ENCODE peak calls at places on chromosomes 12 and 14, in five cellular contexts. One of them, this sample, is unnamed.

GRCh38 chr14:69543341-69544249 is 31.1 kb downstream of the CCDC177 start:
- DNase-seq in K562: no peak
- DNase-seq in HepG2: no peak
- DNase-seq in GM12878: no peak
- DNase-seq in H1: no peak
- DNase-seq in this sample: no peak

GRCh38 chr12:70948976-70949336 is 28.4 kb upstream of the PTPRR start:
- DNase-seq in HepG2: no peak
- DNase-seq in H1: no peak
- DNase-seq in K562: no peak
- DNase-seq in GM12878: no peak
- DNase-seq in this sample: no peak

GRCh38 chr12:3655331-3655900 is 97.5 kb downstream of the CRACR2A start:
- DNase-seq in HepG2: peak; percentile 12
- DNase-seq in H1: peak; percentile 72
- DNase-seq in GM12878: no peak
- DNase-seq in K562: peak; percentile 12
- DNase-seq in this sample: peak; percentile 69

GRCh38 chr14:50615566-50615965 is 52.5 kb downstream of the SAV1 start:
- DNase-seq in HepG2: no peak
- DNase-seq in H1: no peak
- DNase-seq in K562: no peak
- DNase-seq in GM12878: no peak
- DNase-seq in this sample: no peak

GRCh38 chr14:50023671-50024490 is 92.5 kb downstream of the VCPKMT start:
- DNase-seq in GM12878: no peak
- DNase-seq in HepG2: no peak
- DNase-seq in K562: no peak
- DNase-seq in H1: no peak
- DNase-seq in this sample: no peak

GRCh38 chr12:92596388-92596787 is 106.4 kb upstream of the PLEKHG7 start:
- DNase-seq in HepG2: no peak
- DNase-seq in H1: no peak
- DNase-seq in K562: no peak
- DNase-seq in GM12878: no peak
- DNase-seq in this sample: no peak

GRCh38 chr12:78331764-78332163 is 501.1 kb downstream of the NAV3 start:
- DNase-seq in GM12878: no peak
- DNase-seq in K562: no peak
- DNase-seq in HepG2: peak; percentile 3
- DNase-seq in H1: no peak
- DNase-seq in this sample: no peak

GRCh38 chr14:97276573-97276972 is 479.4 kb downstream of the VRK1 start:
- DNase-seq in HepG2: no peak
- DNase-seq in K562: no peak
- DNase-seq in GM12878: no peak
- DNase-seq in H1: no peak
- DNase-seq in this sample: no peak

GRCh38 chr12:23722655-23723054 is 226.8 kb downstream of the SOX5 start:
- DNase-seq in GM12878: no peak
- DNase-seq in K562: peak; percentile 41
- DNase-seq in H1: no peak
- DNase-seq in HepG2: no peak
- DNase-seq in this sample: no peak

GRCh38 chr14:74706101-74706500 is 6.8 kb downstream of the AREL1 start:
- DNase-seq in H1: no peak
- DNase-seq in K562: no peak
- DNase-seq in GM12878: no peak
- DNase-seq in HepG2: no peak
- DNase-seq in this sample: no peak

GRCh38 chr12:34236073-34236472 is 213.8 kb downstream of the ALG10 start:
- DNase-seq in HepG2: no peak
- DNase-seq in H1: no peak
- DNase-seq in GM12878: no peak
- DNase-seq in K562: no peak
- DNase-seq in this sample: no peak

GRCh38 chr12:23049180-23049579 is 424.2 kb downstream of the ETNK1 start:
- DNase-seq in GM12878: no peak
- DNase-seq in K562: no peak
- DNase-seq in HepG2: no peak
- DNase-seq in H1: no peak
- DNase-seq in this sample: no peak

GRCh38 chr14:70303528-70304293 is 55.8 kb downstream of the COX16 start:
- DNase-seq in GM12878: no peak
- DNase-seq in H1: no peak
- DNase-seq in K562: peak; percentile 15
- DNase-seq in HepG2: no peak
- DNase-seq in this sample: no peak

GRCh38 chr12:94206886-94207285 is 58.5 kb downstream of the PLXNC1 start:
- DNase-seq in HepG2: no peak
- DNase-seq in GM12878: no peak
- DNase-seq in K562: no peak
- DNase-seq in H1: no peak
- DNase-seq in this sample: no peak

GRCh38 chr14:72518809-72519377 is 375.0 kb downstream of the DPF3 start:
- DNase-seq in GM12878: peak; percentile 77
- DNase-seq in H1: no peak
- DNase-seq in HepG2: no peak
- DNase-seq in K562: no peak
- DNase-seq in this sample: no peak

GRCh38 chr12:81209001-81209400 is 131.1 kb downstream of the ACSS3 start:
- DNase-seq in K562: no peak
- DNase-seq in GM12878: no peak
- DNase-seq in HepG2: peak; percentile 49
- DNase-seq in H1: no peak
- DNase-seq in this sample: no peak

GRCh38 chr14:87005336-87005735 is 987.6 kb downstream of the GALC start:
- DNase-seq in H1: no peak
- DNase-seq in HepG2: no peak
- DNase-seq in GM12878: no peak
- DNase-seq in K562: no peak
- DNase-seq in this sample: no peak

GRCh38 chr14:23364604-23365352 is at the start of gene EFS:
- DNase-seq in GM12878: no peak
- DNase-seq in K562: no peak
- DNase-seq in H1: peak; percentile 64
- DNase-seq in HepG2: no peak
- DNase-seq in this sample: peak; percentile 53

GRCh38 chr12:101592931-101593330 is 1.8 kb upstream of the MYBPC1 start:
- DNase-seq in GM12878: no peak
- DNase-seq in HepG2: no peak
- DNase-seq in H1: no peak
- DNase-seq in K562: no peak
- DNase-seq in this sample: no peak

GRCh38 chr12:1806301-1807106 is 13.9 kb upstream of the LRTM2 start:
- DNase-seq in H1: no peak
- DNase-seq in K562: no peak
- DNase-seq in HepG2: no peak
- DNase-seq in GM12878: no peak
- DNase-seq in this sample: peak; percentile 4

GRCh38 chr12:121144416-121144914 is 11.8 kb downstream of the P2RX7 start:
- DNase-seq in K562: no peak
- DNase-seq in H1: no peak
- DNase-seq in GM12878: no peak
- DNase-seq in HepG2: no peak
- DNase-seq in this sample: no peak

GRCh38 chr12:6201775-6202292 is 1.6 kb downstream of the CD9 start:
- DNase-seq in GM12878: no peak
- DNase-seq in H1: no peak
- DNase-seq in K562: no peak
- DNase-seq in HepG2: no peak
- DNase-seq in this sample: no peak

GRCh38 chr12:101298426-101298825 is 18.5 kb downstream of the UTP20 start:
- DNase-seq in H1: no peak
- DNase-seq in GM12878: no peak
- DNase-seq in HepG2: no peak
- DNase-seq in K562: no peak
- DNase-seq in this sample: no peak

GRCh38 chr12:130480231-130480630 is 142.5 kb downstream of the PIWIL1 start:
- DNase-seq in HepG2: no peak
- DNase-seq in GM12878: no peak
- DNase-seq in H1: no peak
- DNase-seq in K562: no peak
- DNase-seq in this sample: no peak

GRCh38 chr12:104478396-104479140 is 21.8 kb downstream of the CHST11 start:
- DNase-seq in K562: peak; percentile 23
- DNase-seq in HepG2: no peak
- DNase-seq in H1: no peak
- DNase-seq in GM12878: peak; percentile 80
- DNase-seq in this sample: no peak

GRCh38 chr12:102120886-102121285 is 903 bp downstream of the PARPBP start:
- DNase-seq in HepG2: peak; percentile 29
- DNase-seq in K562: peak; percentile 21
- DNase-seq in H1: no peak
- DNase-seq in GM12878: no peak
- DNase-seq in this sample: no peak

GRCh38 chr12:50022903-50023302 is 2.4 kb downstream of the RACGAP1 start:
- DNase-seq in H1: no peak
- DNase-seq in HepG2: no peak
- DNase-seq in K562: no peak
- DNase-seq in GM12878: no peak
- DNase-seq in this sample: no peak

GRCh38 chr12:50025187-50026059 is at the start of gene RACGAP1:
- DNase-seq in GM12878: peak; percentile 98
- DNase-seq in H1: peak; percentile 90
- DNase-seq in K562: peak; percentile 93
- DNase-seq in HepG2: peak; percentile 97
- DNase-seq in this sample: peak; percentile 95

GRCh38 chr12:50026691-50027090 is 1.4 kb upstream of the RACGAP1 start:
- DNase-seq in K562: no peak
- DNase-seq in H1: no peak
- DNase-seq in HepG2: no peak
- DNase-seq in GM12878: no peak
- DNase-seq in this sample: no peak

GRCh38 chr12:50024804-50025186 is 499 bp downstream of the RACGAP1 start:
- DNase-seq in K562: no peak
- DNase-seq in H1: no peak
- DNase-seq in HepG2: no peak
- DNase-seq in GM12878: no peak
- DNase-seq in this sample: no peak

DNA sequence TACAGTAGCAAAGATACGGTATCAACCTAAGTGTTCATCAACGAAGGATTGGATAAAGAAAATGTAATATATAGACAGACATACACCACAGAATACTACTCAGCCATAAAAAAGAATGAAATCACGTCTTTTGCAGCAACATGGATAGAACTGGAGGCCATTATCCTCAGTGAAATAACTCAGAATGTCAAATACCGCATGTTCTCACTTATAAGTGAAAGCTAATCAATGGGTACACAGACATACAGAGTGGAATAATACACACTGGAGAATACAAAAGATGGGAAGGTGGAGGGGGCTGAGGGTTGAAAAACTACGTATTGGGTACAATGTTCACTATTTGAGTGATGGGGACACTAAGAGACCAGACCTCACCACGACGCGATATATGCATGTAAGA is 1.1 kb downstream of the RACGAP1 start:
- DNase-seq in K562: no peak
- DNase-seq in GM12878: no peak
- DNase-seq in H1: no peak
- DNase-seq in HepG2: no peak
- DNase-seq in this sample: no peak
- TF ChIP-seq SP1 in K562: no peak
- TF ChIP-seq SP1 in GM12878: no peak
- TF ChIP-seq SP1 in H1: no peak
- TF ChIP-seq SP1 in HepG2: no peak
- TF ChIP-seq SP1 in this sample: no peak

DNA sequence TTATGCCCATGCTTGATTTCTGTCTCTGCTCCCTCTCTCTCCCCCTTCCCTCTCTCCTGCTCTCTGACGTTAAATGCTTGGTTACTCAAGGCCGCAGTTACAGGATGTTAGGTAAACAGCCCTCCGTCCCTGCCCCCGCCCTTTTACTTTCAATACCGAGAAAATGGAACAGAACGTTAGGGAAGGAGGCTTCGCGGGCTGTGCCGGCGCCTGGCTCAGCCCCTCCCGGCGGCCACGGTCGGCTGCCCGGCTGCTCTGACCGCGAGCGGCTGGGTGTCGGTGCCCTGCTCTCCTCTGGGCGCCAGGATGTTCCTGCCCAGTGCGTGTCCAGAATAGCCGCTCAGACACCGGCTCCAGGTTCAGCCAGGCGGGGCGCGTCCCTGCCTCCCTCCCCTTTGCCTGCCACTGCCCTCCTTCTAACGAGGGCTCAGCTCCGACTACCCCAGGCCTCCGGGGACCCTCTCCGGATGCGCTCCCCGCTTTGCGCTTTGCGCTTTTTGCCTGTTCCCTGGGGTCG is 166.1 kb downstream of the ADCK1 start:
- DNase-seq in K562: peak; percentile 20
- DNase-seq in H1: peak; percentile 73
- DNase-seq in GM12878: peak; percentile 8
- DNase-seq in HepG2: peak; percentile 27
- DNase-seq in this sample: peak; percentile 54
- TF ChIP-seq USF2 in K562: no peak
- TF ChIP-seq USF2 in H1: no peak
- TF ChIP-seq USF2 in GM12878: no peak
- TF ChIP-seq USF2 in HepG2: no peak
- TF ChIP-seq USF2 in this sample: no peak

DNA sequence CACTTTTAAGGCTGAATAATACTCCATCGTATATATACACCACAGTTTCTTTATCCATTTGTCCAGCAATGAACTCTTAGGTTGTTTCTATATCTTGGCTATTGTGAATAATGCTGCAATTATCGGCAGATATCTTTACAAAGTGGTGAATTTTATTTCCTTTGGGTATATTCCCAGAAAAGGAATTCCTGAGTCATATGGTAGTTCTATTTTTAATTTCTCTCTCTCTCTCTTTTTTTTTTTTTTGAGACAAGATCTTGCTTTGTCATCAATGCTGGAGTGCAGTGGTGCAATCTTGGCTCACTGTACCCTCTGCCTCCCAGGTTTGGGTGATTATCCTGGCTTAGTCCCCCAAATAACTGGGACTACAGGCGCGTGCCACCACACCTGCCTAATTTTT is 98.6 kb downstream of the EFCAB11 start:
- DNase-seq in HepG2: no peak
- DNase-seq in K562: no peak
- DNase-seq in GM12878: no peak
- DNase-seq in H1: no peak
- DNase-seq in this sample: no peak
- TF ChIP-seq SP1 in HepG2: no peak
- TF ChIP-seq SP1 in K562: no peak
- TF ChIP-seq SP1 in GM12878: no peak
- TF ChIP-seq SP1 in H1: no peak
- TF ChIP-seq SP1 in this sample: no peak

GRCh38 chr14:52117433-52117832 is 48.6 kb upstream of the NID2 start:
- DNase-seq in HepG2: no peak
- DNase-seq in K562: no peak
- DNase-seq in H1: no peak
- DNase-seq in GM12878: no peak
- DNase-seq in this sample: no peak

GRCh38 chr14:52121441-52121840 is 52.6 kb upstream of the NID2 start:
- DNase-seq in HepG2: no peak
- DNase-seq in H1: no peak
- DNase-seq in K562: no peak
- DNase-seq in GM12878: no peak
- DNase-seq in this sample: no peak

GRCh38 chr14:52124791-52125661 is 56.2 kb upstream of the NID2 start:
- DNase-seq in K562: no peak
- DNase-seq in GM12878: no peak
- DNase-seq in HepG2: no peak
- DNase-seq in H1: no peak
- DNase-seq in this sample: no peak

GRCh38 chr14:52115286-52115685 is 46.4 kb upstream of the NID2 start:
- DNase-seq in GM12878: no peak
- DNase-seq in H1: no peak
- DNase-seq in K562: no peak
- DNase-seq in HepG2: no peak
- DNase-seq in this sample: no peak

GRCh38 chr14:52119030-52119429 is 50.2 kb upstream of the NID2 start:
- DNase-seq in GM12878: no peak
- DNase-seq in K562: no peak
- DNase-seq in H1: no peak
- DNase-seq in HepG2: peak; percentile 91
- DNase-seq in this sample: no peak
- TF ChIP-seq USF2 in GM12878: no peak
- TF ChIP-seq USF2 in K562: no peak
- TF ChIP-seq USF2 in H1: no peak
- TF ChIP-seq USF2 in HepG2: no peak
- TF ChIP-seq USF2 in this sample: no peak